ENCODE peak calls at places on chromosomes 4 and X, in six cellular contexts. One of them, this sample, is unnamed.
A peak's percentile ranks its signal among the peaks of the same experiment; 100 is the strongest.

GRCh38 chr4:45530498-45530897 is 593.4 kb downstream of the GABRG1 start:
- DNase-seq in H1: no peak
- DNase-seq in mesendoderm: no peak
- DNase-seq in H9: no peak
- DNase-seq in neuronal stem cell: no peak
- DNase-seq in IMR-90: no peak
- DNase-seq in this sample: no peak

GRCh38 chr4:139184129-139184528 is 7.1 kb upstream of the ELF2 start:
- DNase-seq in IMR-90: peak; percentile 70
- DNase-seq in mesendoderm: no peak
- DNase-seq in H9: no peak
- DNase-seq in H1: no peak
- DNase-seq in neuronal stem cell: no peak
- DNase-seq in this sample: peak; percentile 33

GRCh38 chr4:147734496-147734895 is 2.6 kb downstream of the ARHGAP10 start:
- DNase-seq in mesendoderm: no peak
- DNase-seq in neuronal stem cell: no peak
- DNase-seq in IMR-90: no peak
- DNase-seq in H1: no peak
- DNase-seq in H9: no peak
- DNase-seq in this sample: no peak

GRCh38 chr4:109294006-109294405 is 8.5 kb downstream of the COL25A1 start:
- DNase-seq in H9: peak; percentile 51
- DNase-seq in IMR-90: no peak
- DNase-seq in neuronal stem cell: peak; percentile 43
- DNase-seq in H1: no peak
- DNase-seq in mesendoderm: peak; percentile 78
- DNase-seq in this sample: no peak

GRCh38 chr4:95742179-95742578 is 97.7 kb upstream of the PDHA2 start:
- DNase-seq in IMR-90: no peak
- DNase-seq in H9: no peak
- DNase-seq in neuronal stem cell: no peak
- DNase-seq in mesendoderm: no peak
- DNase-seq in H1: no peak
- DNase-seq in this sample: no peak

GRCh38 chrX:57204306-57204705 is 67.1 kb upstream of the SPIN2A start:
- DNase-seq in IMR-90: no peak
- DNase-seq in H9: no peak
- DNase-seq in neuronal stem cell: no peak
- DNase-seq in H1: no peak
- DNase-seq in mesendoderm: no peak
- DNase-seq in this sample: no peak

GRCh38 chrX:130746709-130747347 is 156.2 kb downstream of the ENOX2 start:
- DNase-seq in IMR-90: peak; percentile 22
- DNase-seq in neuronal stem cell: no peak
- DNase-seq in H9: no peak
- DNase-seq in H1: no peak
- DNase-seq in mesendoderm: no peak
- DNase-seq in this sample: no peak

GRCh38 chrX:137565921-137566745 is at the start of gene ZIC3:
- DNase-seq in H1: peak; percentile 84
- DNase-seq in IMR-90: no peak
- DNase-seq in mesendoderm: peak; percentile 91
- DNase-seq in neuronal stem cell: no peak
- DNase-seq in H9: peak; percentile 88
- DNase-seq in this sample: peak; percentile 0

GRCh38 chr4:26459054-26459755 is 31.1 kb downstream of the CCKAR start:
- DNase-seq in neuronal stem cell: peak; percentile 5
- DNase-seq in H9: no peak
- DNase-seq in mesendoderm: peak; percentile 73
- DNase-seq in IMR-90: peak; percentile 86
- DNase-seq in H1: no peak
- DNase-seq in this sample: peak; percentile 62

GRCh38 chrX:22165732-22166457 is 106.8 kb upstream of the CBLL2 start:
- DNase-seq in H1: no peak
- DNase-seq in H9: no peak
- DNase-seq in mesendoderm: no peak
- DNase-seq in IMR-90: peak; percentile 45
- DNase-seq in neuronal stem cell: no peak
- DNase-seq in this sample: peak; percentile 10

GRCh38 chr4:152321408-152321807 is 214.5 kb downstream of the FBXW7 start:
- DNase-seq in H1: no peak
- DNase-seq in mesendoderm: no peak
- DNase-seq in H9: no peak
- DNase-seq in neuronal stem cell: no peak
- DNase-seq in IMR-90: no peak
- DNase-seq in this sample: no peak

GRCh38 chr4:53196872-53197759 is 168.7 kb downstream of the SCFD2 start:
- DNase-seq in H9: no peak
- DNase-seq in H1: no peak
- DNase-seq in IMR-90: peak; percentile 90
- DNase-seq in neuronal stem cell: peak; percentile 74
- DNase-seq in mesendoderm: peak; percentile 74
- DNase-seq in this sample: peak; percentile 86

GRCh38 chr4:128653514-128654420 is 155.7 kb upstream of the JADE1 start:
- DNase-seq in H9: no peak
- DNase-seq in mesendoderm: peak; percentile 38
- DNase-seq in IMR-90: peak; percentile 70
- DNase-seq in neuronal stem cell: peak; percentile 76
- DNase-seq in H1: no peak
- DNase-seq in this sample: peak; percentile 84

GRCh38 chr4:19026281-19026680 is 1004.7 kb upstream of the LCORL start:
- DNase-seq in mesendoderm: no peak
- DNase-seq in H1: no peak
- DNase-seq in IMR-90: no peak
- DNase-seq in H9: no peak
- DNase-seq in neuronal stem cell: no peak
- DNase-seq in this sample: no peak

GRCh38 chr4:5366421-5366820 is 315.1 kb downstream of the STK32B start:
- DNase-seq in mesendoderm: no peak
- DNase-seq in neuronal stem cell: no peak
- DNase-seq in H1: no peak
- DNase-seq in IMR-90: peak; percentile 15
- DNase-seq in H9: no peak
- DNase-seq in this sample: peak; percentile 82

GRCh38 chr4:142077048-142077447 is 440.7 kb downstream of the IL15 start:
- DNase-seq in H9: no peak
- DNase-seq in neuronal stem cell: no peak
- DNase-seq in mesendoderm: no peak
- DNase-seq in IMR-90: no peak
- DNase-seq in H1: no peak
- DNase-seq in this sample: no peak

GRCh38 chr4:41212221-41213203 is 1.8 kb downstream of the APBB2 start:
- DNase-seq in H9: no peak
- DNase-seq in mesendoderm: peak; percentile 60
- DNase-seq in H1: no peak
- DNase-seq in IMR-90: peak; percentile 64
- DNase-seq in neuronal stem cell: no peak
- DNase-seq in this sample: peak; percentile 71

GRCh38 chrX:18714910-18715309 is 7.5 kb downstream of the PPEF1 start:
- DNase-seq in H9: no peak
- DNase-seq in H1: no peak
- DNase-seq in IMR-90: no peak
- DNase-seq in mesendoderm: no peak
- DNase-seq in neuronal stem cell: no peak
- DNase-seq in this sample: peak; percentile 9

GRCh38 chr4:140816806-140817205 is 60.6 kb upstream of the TBC1D9 start:
- DNase-seq in H9: no peak
- DNase-seq in H1: no peak
- DNase-seq in mesendoderm: peak; percentile 32
- DNase-seq in IMR-90: no peak
- DNase-seq in neuronal stem cell: no peak
- DNase-seq in this sample: no peak

GRCh38 chr4:140812916-140813315 is 56.7 kb upstream of the TBC1D9 start:
- DNase-seq in H1: no peak
- DNase-seq in mesendoderm: no peak
- DNase-seq in IMR-90: no peak
- DNase-seq in H9: no peak
- DNase-seq in neuronal stem cell: no peak
- DNase-seq in this sample: no peak

GRCh38 chr4:140809671-140810070 is 53.5 kb upstream of the TBC1D9 start:
- DNase-seq in mesendoderm: no peak
- DNase-seq in IMR-90: no peak
- DNase-seq in H1: no peak
- DNase-seq in neuronal stem cell: no peak
- DNase-seq in H9: no peak
- DNase-seq in this sample: no peak

GRCh38 chr4:140811429-140811828 is 55.2 kb upstream of the TBC1D9 start:
- DNase-seq in mesendoderm: no peak
- DNase-seq in H1: no peak
- DNase-seq in IMR-90: no peak
- DNase-seq in neuronal stem cell: no peak
- DNase-seq in H9: no peak
- DNase-seq in this sample: no peak

DNA sequence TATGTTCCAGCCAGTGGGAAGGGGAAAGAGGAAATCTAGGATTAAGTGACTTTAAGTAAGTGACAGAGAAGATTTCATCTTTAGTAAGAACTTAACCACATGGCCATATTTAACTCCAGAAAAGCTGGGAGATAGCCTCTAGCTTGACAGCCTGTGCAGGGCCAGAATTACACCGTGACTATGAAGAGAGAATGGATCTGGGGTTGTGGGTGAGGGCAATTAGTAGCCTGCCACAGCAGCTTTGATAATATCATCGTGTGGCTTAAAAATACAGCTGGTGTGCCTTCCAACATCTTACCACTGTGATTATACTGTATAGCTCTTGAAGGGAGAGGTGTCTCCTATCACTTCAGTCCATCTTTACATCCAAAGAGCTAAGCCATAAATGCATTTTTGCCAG is 57.6 kb upstream of the TBC1D9 start:
- DNase-seq in H9: no peak
- DNase-seq in H1: no peak
- DNase-seq in mesendoderm: no peak
- DNase-seq in neuronal stem cell: no peak
- DNase-seq in IMR-90: no peak
- DNase-seq in this sample: no peak
- H2AK5ac ChIP-seq in H9: no peak overlapping the region
- H2AK5ac ChIP-seq in H1: no peak overlapping the region
- H2AK5ac ChIP-seq in mesendoderm: no peak overlapping the region
- H2AK5ac ChIP-seq in neuronal stem cell: no peak overlapping the region
- H2AK5ac ChIP-seq in IMR-90: no peak overlapping the region
- H2AK5ac ChIP-seq in this sample: no peak overlapping the region

GRCh38 chr4:8440491-8441311 is at the start of the genes ACOX3 and TRMT44:
- DNase-seq in H9: peak; percentile 92
- DNase-seq in IMR-90: peak; percentile 88
- DNase-seq in neuronal stem cell: peak; percentile 93
- DNase-seq in H1: peak; percentile 100
- DNase-seq in mesendoderm: peak; percentile 96
- DNase-seq in this sample: peak; percentile 92

GRCh38 chr4:8441499-8442091 is 1.0 kb downstream of the TRMT44 start:
- DNase-seq in neuronal stem cell: no peak
- DNase-seq in mesendoderm: no peak
- DNase-seq in H1: no peak
- DNase-seq in H9: no peak
- DNase-seq in IMR-90: no peak
- DNase-seq in this sample: no peak

GRCh38 chr4:8438743-8439142 is 1.8 kb downstream of the ACOX3 start:
- DNase-seq in mesendoderm: no peak
- DNase-seq in neuronal stem cell: no peak
- DNase-seq in H1: no peak
- DNase-seq in IMR-90: no peak
- DNase-seq in H9: no peak
- DNase-seq in this sample: no peak

GRCh38 chr4:8439168-8439567 is 1.4 kb downstream of the ACOX3 start:
- DNase-seq in IMR-90: peak; percentile 61
- DNase-seq in H1: no peak
- DNase-seq in mesendoderm: no peak
- DNase-seq in neuronal stem cell: no peak
- DNase-seq in H9: no peak
- DNase-seq in this sample: peak; percentile 60

DNA sequence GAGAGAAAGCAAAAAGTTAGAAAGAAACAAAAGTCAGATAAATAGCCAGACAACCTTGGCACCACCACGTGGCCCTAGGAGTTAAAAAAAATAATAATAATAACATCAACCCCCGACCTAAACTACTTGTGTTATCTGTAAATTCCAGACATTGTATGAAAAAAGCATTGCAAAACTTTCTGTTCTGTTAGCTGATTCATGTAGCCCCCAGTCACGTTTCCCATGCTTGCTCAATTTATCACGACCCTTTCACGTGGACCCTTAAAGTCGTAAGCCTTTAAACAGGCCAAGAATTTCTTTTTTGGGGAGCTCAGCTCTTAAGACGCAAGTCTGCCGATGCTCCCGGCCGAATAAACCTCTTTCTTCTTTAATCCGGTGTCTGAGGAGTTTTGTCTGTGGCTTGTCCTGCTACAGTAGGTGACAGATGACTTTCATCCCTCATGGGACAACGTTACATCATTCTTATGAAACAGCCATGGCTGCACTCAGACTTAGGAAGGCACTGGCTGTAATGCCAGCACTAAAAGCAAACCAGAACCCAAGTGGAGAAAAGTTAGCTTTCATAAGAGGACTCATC is 521 bp downstream of the ACOX3 start:
- DNase-seq in H9: no peak
- DNase-seq in H1: no peak
- DNase-seq in neuronal stem cell: no peak
- DNase-seq in mesendoderm: peak; percentile 60
- DNase-seq in IMR-90: no peak
- DNase-seq in this sample: no peak
- H2AK5ac ChIP-seq in H9: no peak overlapping the region
- H2AK5ac ChIP-seq in H1: no peak overlapping the region
- H2AK5ac ChIP-seq in neuronal stem cell: no peak overlapping the region
- H2AK5ac ChIP-seq in mesendoderm: peak overlapping the region; percentile 72
- H2AK5ac ChIP-seq in IMR-90: peak overlapping the region; percentile 94
- H2AK5ac ChIP-seq in this sample: no peak overlapping the region

DNA sequence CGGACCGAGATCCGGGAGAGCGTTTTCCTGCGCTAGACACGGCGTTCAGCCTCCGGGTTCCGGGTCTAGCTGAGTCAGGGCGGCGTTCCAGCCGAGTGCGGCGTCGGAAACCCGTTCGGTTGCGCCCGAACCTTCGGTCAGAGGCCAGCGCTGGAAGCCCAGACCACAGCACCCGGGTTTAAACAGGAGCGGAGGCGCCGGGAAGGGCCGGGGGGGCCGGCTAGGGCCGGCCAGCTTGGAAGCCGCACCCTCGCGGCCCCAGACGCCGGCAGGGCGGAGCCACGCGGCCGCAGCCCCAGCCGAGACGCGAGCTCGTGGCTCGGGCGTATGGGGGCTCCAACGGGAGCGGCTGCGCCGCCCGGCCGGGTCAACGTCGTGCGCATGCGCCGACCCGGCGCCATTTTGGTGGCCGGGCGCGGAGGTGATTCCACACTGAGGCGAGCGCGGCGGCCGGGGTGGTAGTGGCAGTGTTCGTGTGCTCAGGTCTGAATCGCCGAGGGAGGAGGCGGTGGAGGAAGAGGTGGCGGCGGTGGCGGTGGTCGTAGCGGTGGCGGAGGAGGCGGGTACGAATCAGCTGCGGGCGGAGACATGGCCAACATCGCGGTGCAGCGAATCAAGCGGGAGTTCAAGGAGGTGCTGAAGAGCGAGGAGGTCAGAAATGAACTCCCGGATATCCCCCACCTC is at the start of gene UBE2K:
- DNase-seq in H9: peak; percentile 85
- DNase-seq in neuronal stem cell: peak; percentile 90
- DNase-seq in IMR-90: peak; percentile 82
- DNase-seq in mesendoderm: peak; percentile 93
- DNase-seq in H1: peak; percentile 92
- DNase-seq in this sample: peak; percentile 88
- H2AK5ac ChIP-seq in H9: no peak within 1 kb of the TSS
- H2AK5ac ChIP-seq in neuronal stem cell: peak within 1 kb of the TSS; percentile 94
- H2AK5ac ChIP-seq in IMR-90: peak within 1 kb of the TSS; percentile 96
- H2AK5ac ChIP-seq in mesendoderm: no peak within 1 kb of the TSS
- H2AK5ac ChIP-seq in H1: peak within 1 kb of the TSS; percentile 61
- H2AK5ac ChIP-seq in this sample: no peak within 1 kb of the TSS

GRCh38 chr4:89497517-89498308 is 190.1 kb upstream of the GPRIN3 start:
- DNase-seq in neuronal stem cell: no peak
- DNase-seq in mesendoderm: no peak
- DNase-seq in IMR-90: no peak
- DNase-seq in H1: no peak
- DNase-seq in H9: no peak
- DNase-seq in this sample: peak; percentile 15
- H2AK5ac ChIP-seq in neuronal stem cell: no peak overlapping the region
- H2AK5ac ChIP-seq in mesendoderm: no peak overlapping the region
- H2AK5ac ChIP-seq in IMR-90: no peak overlapping the region
- H2AK5ac ChIP-seq in H1: no peak overlapping the region
- H2AK5ac ChIP-seq in H9: no peak overlapping the region
- H2AK5ac ChIP-seq in this sample: no peak overlapping the region